ENCODE peak calls at places on chromosomes 6 and 20, in nine cellular contexts. D, U, W, N, Z, H, Y, O and E are unnamed samples.

GRCh38 chr6:16555550-16555949 is 205.7 kb downstream of the ATXN1 start:
- DNase-seq in D (no peak), U (no peak), W (no peak), N (no peak), Z (no peak), H (no peak), Y (no peak), O (no peak), E (no peak)

GRCh38 chr6:33661118-33661838 is 40.2 kb downstream of the ITPR3 start:
- DNase-seq in D (no peak), U (no peak), W (no peak), N (no peak), Z (no peak), H (no peak), Y (no peak), O (no peak), E (no peak)

GRCh38 chr20:34368547-34368946 is 5.5 kb downstream of the ITCH start:
- DNase-seq in D (peak), U (no peak), W (no peak), N (no peak), Z (no peak), H (no peak), Y (no peak), O (no peak), E (no peak)

GRCh38 chr6:138107078-138107751 is at the start of gene PERP:
- DNase-seq in D (peak), U (peak), W (peak), N (peak), Z (peak), H (peak), Y (peak), O (peak), E (peak)

GRCh38 chr20:61813791-61814190 is 251.9 kb downstream of the TAF4 start:
- DNase-seq in D (no peak), U (no peak), W (no peak), N (no peak), Z (peak), H (no peak), Y (no peak), O (no peak), E (no peak)

GRCh38 chr6:115613488-115613887 is 447.2 kb downstream of the FRK start:
- DNase-seq in D (peak), U (no peak), W (no peak), N (no peak), Z (no peak), H (no peak), Y (no peak), O (no peak), E (no peak)

GRCh38 chr6:45619211-45619760 is 241.6 kb upstream of the SUPT3H start:
- DNase-seq in D (peak), U (no peak), W (no peak), N (no peak), Z (no peak), H (no peak), Y (no peak), O (peak), E (no peak)

GRCh38 chr6:34393191-34393967 is 910 bp upstream of the NUDT3 start:
- DNase-seq in D (no peak), U (no peak), W (no peak), N (no peak), Z (peak), H (no peak), Y (no peak), O (no peak), E (no peak)

GRCh38 chr6:151502499-151502898 is 8.7 kb downstream of the CCDC170 start:
- DNase-seq in D (peak), U (no peak), W (no peak), N (no peak), Z (no peak), H (peak), Y (peak), O (no peak), E (no peak)

GRCh38 chr20:38873050-38873581 is 53.1 kb upstream of the FAM83D start:
- DNase-seq in D (no peak), U (no peak), W (no peak), N (peak), Z (no peak), H (no peak), Y (no peak), O (no peak), E (no peak)

GRCh38 chr6:139778113-139778512 is 403.7 kb upstream of the CITED2 start:
- DNase-seq in D (no peak), U (no peak), W (no peak), N (no peak), Z (no peak), H (no peak), Y (no peak), O (no peak), E (no peak)

GRCh38 chr6:47016236-47016635 is 25.9 kb downstream of the ADGRF1 start:
- DNase-seq in D (peak), U (no peak), W (no peak), N (no peak), Z (no peak), H (no peak), Y (no peak), O (no peak), E (no peak)

GRCh38 chr20:48211847-48212246 is 426.6 kb upstream of the SULF2 start:
- DNase-seq in D (no peak), U (no peak), W (no peak), N (no peak), Z (peak), H (no peak), Y (no peak), O (no peak), E (no peak)

GRCh38 chr6:29011276-29011734 is 6.2 kb upstream of the ZNF311 start:
- DNase-seq in D (peak), U (peak), W (peak), N (no peak), Z (peak), H (peak), Y (peak), O (no peak), E (peak)